ENCODE peak calls at places on chromosome 20, in four cellular contexts. One of them, this sample, is unnamed.

GRCh38 chr20:46371656-46372055 is 34.8 kb downstream of the ELMO2 start:
- DNase-seq in H1: no peak
- DNase-seq in IMR-90: no peak
- DNase-seq in HepG2: no peak
- DNase-seq in this sample: no peak

GRCh38 chr20:23138682-23139081 is 52.6 kb upstream of the CD93 start:
- DNase-seq in H1: no peak
- DNase-seq in HepG2: no peak
- DNase-seq in IMR-90: no peak
- DNase-seq in this sample: no peak

GRCh38 chr20:61900376-61901293 is 165.0 kb downstream of the TAF4 start:
- DNase-seq in H1: no peak
- DNase-seq in HepG2: peak; percentile 32
- DNase-seq in IMR-90: no peak
- DNase-seq in this sample: no peak

GRCh38 chr20:844473-845225 is 11.1 kb downstream of the FAM110A start:
- DNase-seq in IMR-90: peak; percentile 87
- DNase-seq in HepG2: peak; percentile 58
- DNase-seq in H1: peak; percentile 85
- DNase-seq in this sample: peak; percentile 70

GRCh38 chr20:59472059-59472458 is 132.3 kb upstream of the PHACTR3 start:
- DNase-seq in HepG2: no peak
- DNase-seq in H1: no peak
- DNase-seq in IMR-90: no peak
- DNase-seq in this sample: no peak

GRCh38 chr20:62010551-62011402 is 54.9 kb downstream of the TAF4 start:
- DNase-seq in HepG2: peak; percentile 64
- DNase-seq in H1: peak; percentile 70
- DNase-seq in IMR-90: peak; percentile 55
- DNase-seq in this sample: peak; percentile 51

GRCh38 chr20:43583982-43584432 is 6.7 kb upstream of the IFT52 start:
- DNase-seq in HepG2: peak; percentile 95
- DNase-seq in IMR-90: peak; percentile 97
- DNase-seq in H1: no peak
- DNase-seq in this sample: no peak

GRCh38 chr20:19699132-19699971 is 58.7 kb upstream of the RIN2 start:
- DNase-seq in H1: no peak
- DNase-seq in IMR-90: peak; percentile 87
- DNase-seq in HepG2: no peak
- DNase-seq in this sample: no peak

GRCh38 chr20:61927193-61927825 is 138.4 kb downstream of the TAF4 start:
- DNase-seq in H1: peak; percentile 35
- DNase-seq in IMR-90: no peak
- DNase-seq in HepG2: no peak
- DNase-seq in this sample: no peak

GRCh38 chr20:58971429-58971828 is 9.6 kb upstream of the NELFCD start:
- DNase-seq in H1: peak; percentile 23
- DNase-seq in IMR-90: no peak
- DNase-seq in HepG2: no peak
- DNase-seq in this sample: no peak

GRCh38 chr20:2804921-2805681 is 4.7 kb upstream of the CPXM1 start:
- DNase-seq in H1: peak; percentile 72
- DNase-seq in HepG2: no peak
- DNase-seq in IMR-90: no peak
- DNase-seq in this sample: no peak

GRCh38 chr20:44963325-44964215 is 2.7 kb upstream of the STK4 start:
- DNase-seq in HepG2: no peak
- DNase-seq in IMR-90: no peak
- DNase-seq in H1: no peak
- DNase-seq in this sample: no peak
- H3K4me1 ChIP-seq in HepG2: peaks cover 68% of the 10 kb centered on the region
- H3K4me1 ChIP-seq in IMR-90: peaks cover 9% of the 10 kb centered on the region
- H3K4me1 ChIP-seq in H1: peaks cover 14% of the 10 kb centered on the region
- H3K4me1 ChIP-seq in this sample: peaks cover 47% of the 10 kb centered on the region

DNA sequence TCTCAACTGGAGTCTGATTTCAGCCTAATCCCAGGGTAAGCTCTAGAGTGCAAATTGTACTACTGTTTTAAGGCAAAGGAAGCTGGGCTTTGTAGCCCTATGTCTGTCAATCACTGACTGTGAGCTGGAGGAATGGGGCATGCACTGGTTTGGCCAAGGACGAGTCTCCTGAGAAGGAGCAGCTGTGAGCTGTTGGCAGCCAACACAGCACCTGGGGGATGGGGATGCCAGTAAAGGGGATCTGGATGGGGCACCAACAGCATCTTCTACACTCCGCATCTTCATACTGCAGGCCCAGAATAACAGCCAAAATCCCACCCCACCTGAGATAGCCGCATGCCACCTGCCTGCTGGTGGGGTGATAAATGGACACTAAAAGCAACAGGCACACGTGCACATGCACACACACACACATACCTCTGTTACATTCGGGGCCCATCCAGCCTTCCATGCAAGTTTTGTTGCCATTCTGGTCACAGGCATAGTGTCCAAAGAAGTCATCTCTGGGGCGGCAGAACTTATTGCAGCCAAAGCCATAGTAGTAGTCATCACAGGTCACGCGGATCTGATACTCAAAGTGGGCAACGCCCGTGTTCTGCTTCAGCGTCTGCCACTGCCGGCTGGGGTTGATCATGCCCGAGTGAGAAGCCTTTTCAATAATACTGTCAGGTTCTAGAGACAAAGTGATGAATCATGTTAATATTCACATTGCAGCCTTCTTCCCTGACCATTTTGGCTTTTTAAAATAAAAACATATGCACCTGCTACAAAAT is 15.6 kb downstream of the JAG1 start:
- DNase-seq in IMR-90: no peak
- DNase-seq in HepG2: no peak
- DNase-seq in H1: no peak
- DNase-seq in this sample: no peak
- TF ChIP-seq MAFK in IMR-90: no peak
- TF ChIP-seq MAFK in HepG2: no peak
- TF ChIP-seq MAFK in H1: no peak
- TF ChIP-seq MAFK in this sample: no peak

GRCh38 chr20:50916257-50916656 is 15.0 kb downstream of the ADNP start:
- DNase-seq in H1: no peak
- DNase-seq in IMR-90: peak; percentile 61
- DNase-seq in HepG2: no peak
- DNase-seq in this sample: no peak

GRCh38 chr20:50916934-50917333 is 14.3 kb downstream of the ADNP start:
- DNase-seq in HepG2: no peak
- DNase-seq in IMR-90: no peak
- DNase-seq in H1: no peak
- DNase-seq in this sample: no peak

GRCh38 chr20:50913976-50914375 is 17.3 kb downstream of the ADNP start:
- DNase-seq in H1: no peak
- DNase-seq in HepG2: no peak
- DNase-seq in IMR-90: peak; percentile 88
- DNase-seq in this sample: no peak

GRCh38 chr20:50918403-50918802 is 12.8 kb downstream of the ADNP start:
- DNase-seq in H1: no peak
- DNase-seq in IMR-90: peak; percentile 75
- DNase-seq in HepG2: no peak
- DNase-seq in this sample: no peak

DNA sequence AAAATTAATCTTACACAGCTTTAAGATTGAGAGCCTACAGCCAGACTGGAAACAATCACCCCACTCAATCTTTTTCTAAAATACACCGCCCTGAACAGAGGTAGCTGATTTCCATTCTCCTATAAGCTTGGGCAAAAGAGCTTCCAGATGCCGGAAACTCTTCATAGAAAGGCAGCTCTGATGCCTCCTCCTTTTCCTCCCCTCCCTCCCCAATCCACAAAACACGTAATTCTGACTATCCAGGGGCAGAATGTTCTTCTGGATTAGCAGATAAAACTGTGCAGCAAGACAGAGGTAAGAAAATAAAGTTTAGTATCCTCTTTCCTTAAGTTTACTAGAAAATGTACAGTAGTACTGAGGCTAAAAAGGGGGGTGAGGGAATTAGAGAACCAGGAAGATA is 15.8 kb downstream of the ADNP start:
- DNase-seq in HepG2: no peak
- DNase-seq in H1: no peak
- DNase-seq in IMR-90: peak; percentile 49
- DNase-seq in this sample: no peak
- H3K4me1 ChIP-seq in HepG2: peaks cover 13% of the 10 kb centered on the region
- H3K4me1 ChIP-seq in H1: peaks cover 3% of the 10 kb centered on the region
- H3K4me1 ChIP-seq in IMR-90: peaks cover 31% of the 10 kb centered on the region
- H3K4me1 ChIP-seq in this sample: peaks cover 45% of the 10 kb centered on the region

GRCh38 chr20:38187512-38187911 is 22.4 kb upstream of the TGM2 start:
- DNase-seq in HepG2: peak; percentile 72
- DNase-seq in IMR-90: peak; percentile 43
- DNase-seq in H1: no peak
- DNase-seq in this sample: no peak
- TF ChIP-seq MAFK in HepG2: peak; percentile 100
- TF ChIP-seq MAFK in IMR-90: peak; percentile 95
- TF ChIP-seq MAFK in H1: peak; percentile 97
- TF ChIP-seq MAFK in this sample: peak; percentile 96

GRCh38 chr20:25355866-25356265 is 34.8 kb downstream of the ABHD12 start:
- DNase-seq in H1: no peak
- DNase-seq in HepG2: no peak
- DNase-seq in IMR-90: no peak
- DNase-seq in this sample: no peak

GRCh38 chr20:25352746-25353145 is 37.9 kb downstream of the ABHD12 start:
- DNase-seq in HepG2: no peak
- DNase-seq in H1: no peak
- DNase-seq in IMR-90: no peak
- DNase-seq in this sample: no peak

GRCh38 chr20:25355191-25355590 is 35.4 kb downstream of the ABHD12 start:
- DNase-seq in IMR-90: no peak
- DNase-seq in H1: no peak
- DNase-seq in HepG2: no peak
- DNase-seq in this sample: no peak

GRCh38 chr20:25353754-25354705 is 36.6 kb downstream of the ABHD12 start:
- DNase-seq in H1: no peak
- DNase-seq in HepG2: no peak
- DNase-seq in IMR-90: no peak
- DNase-seq in this sample: no peak

GRCh38 chr20:25353368-25353753 is 37.3 kb downstream of the ABHD12 start:
- DNase-seq in IMR-90: no peak
- DNase-seq in H1: no peak
- DNase-seq in HepG2: no peak
- DNase-seq in this sample: no peak
- H3K4me1 ChIP-seq in IMR-90: peaks cover 21% of the 10 kb centered on the region
- H3K4me1 ChIP-seq in H1: peaks cover 41% of the 10 kb centered on the region
- H3K4me1 ChIP-seq in HepG2: peaks cover 8% of the 10 kb centered on the region
- H3K4me1 ChIP-seq in this sample: peaks cover 20% of the 10 kb centered on the region

This sample was measured in A549.